ENCODE peak calls at places on chromosomes 5 and 9, in nine cellular contexts. D is right cardiac atrium; Z is RCC 7860; B is ecto neural progenitor cell; A is HEK293T; T is omental fat pad; U is colonic mucosa; W is naive thymus-derived CD8-positive, alpha-beta T cell; O is stimulated activated CD4-positive, alpha-beta T cell treated with anti-CD3 and anti-CD28 coated beads, Interleukin-15, amount 100 ng/mL, for 1 hour. M is an unnamed sample.

GRCh38 chr5:79759436-79759835 is 69.8 kb downstream of the CMYA5 start:
- DNase-seq in D (no peak), Z (no peak), B (no peak), A (no peak), T (no peak), U (no peak), W (no peak), O (no peak), M (peak)

GRCh38 chr5:11182441-11183080 is 421.5 kb upstream of the DAP start:
- DNase-seq in D (no peak), Z (peak), B (no peak), A (peak), T (no peak), U (no peak), W (no peak), O (no peak), M (no peak)

GRCh38 chr9:116390306-116391228 is 237.0 kb downstream of the PAPPA start:
- DNase-seq in D (no peak), Z (no peak), B (no peak), A (no peak), T (no peak), U (no peak), W (no peak), O (no peak), M (no peak)

GRCh38 chr9:109901191-109901590 is 121.2 kb downstream of the PALM2AKAP2 start:
- DNase-seq in D (no peak), Z (no peak), B (no peak), A (no peak), T (no peak), U (no peak), W (no peak), O (no peak), M (no peak)

GRCh38 chr9:128840524-128840923 is 10.9 kb upstream of the SPOUT1 start:
- DNase-seq in D (no peak), Z (no peak), B (no peak), A (no peak), T (no peak), U (no peak), W (no peak), O (no peak), M (no peak)

GRCh38 chr5:74017786-74018211 is 391.8 kb downstream of the ARHGEF28 start:
- DNase-seq in D (peak), Z (peak), B (no peak), A (peak), T (no peak), U (no peak), W (no peak), O (no peak), M (peak)

GRCh38 chr5:6829150-6829784 is 116.0 kb downstream of the TENT4A start:
- DNase-seq in D (no peak), Z (no peak), B (no peak), A (no peak), T (no peak), U (no peak), W (no peak), O (peak), M (peak)

GRCh38 chr9:85404911-85405580 is 336.7 kb downstream of the AGTPBP1 start:
- DNase-seq in D (no peak), Z (no peak), B (no peak), A (no peak), T (no peak), U (no peak), W (no peak), O (no peak), M (no peak)

GRCh38 chr5:91110709-91111108 is 272.4 kb downstream of the ARRDC3 start:
- DNase-seq in D (no peak), Z (no peak), B (no peak), A (no peak), T (no peak), U (no peak), W (no peak), O (no peak), M (no peak)

GRCh38 chr9:137114220-137114612 is 317 bp downstream of the DPP7 start:
- DNase-seq in D (peak), Z (no peak), B (no peak), A (no peak), T (no peak), U (no peak), W (no peak), O (no peak), M (no peak)

GRCh38 chr5:80008945-80009344 is 17.9 kb upstream of the MTX3 start:
- DNase-seq in D (no peak), Z (no peak), B (no peak), A (no peak), T (no peak), U (no peak), W (no peak), O (no peak), M (no peak)

GRCh38 chr5:2748841-2749513 is 2.5 kb downstream of the IRX2 start:
- DNase-seq in D (no peak), Z (no peak), B (peak), A (no peak), T (no peak), U (no peak), W (no peak), O (no peak), M (no peak)

GRCh38 chr5:54177058-54177457 is 133.3 kb downstream of the ARL15 start:
- DNase-seq in D (no peak), Z (no peak), B (no peak), A (no peak), T (no peak), U (no peak), W (no peak), O (no peak), M (no peak)

GRCh38 chr9:136055715-136056545 is 39.2 kb downstream of the NACC2 start:
- DNase-seq in D (no peak), Z (no peak), B (no peak), A (no peak), T (no peak), U (no peak), W (no peak), O (no peak), M (no peak)

GRCh38 chr5:141623197-141623596 is 4.4 kb upstream of the DIAPH1 start:
- DNase-seq in D (no peak), Z (no peak), B (no peak), A (no peak), T (no peak), U (no peak), W (no peak), O (no peak), M (no peak)

GRCh38 chr9:130276121-130276520 is 10.6 kb downstream of the HMCN2 start:
- DNase-seq in D (no peak), Z (peak), B (no peak), A (no peak), T (no peak), U (no peak), W (no peak), O (no peak), M (no peak)

GRCh38 chr5:163261647-163262269 is 175.6 kb upstream of the CCNG1 start:
- DNase-seq in D (no peak), Z (no peak), B (no peak), A (no peak), T (no peak), U (no peak), W (no peak), O (no peak), M (no peak)

GRCh38 chr5:122844916-122845252 is 529 bp upstream of the SNX24 start:
- DNase-seq in D (no peak), Z (no peak), B (no peak), A (no peak), T (no peak), U (no peak), W (no peak), O (no peak), M (no peak)

GRCh38 chr5:157050050-157050449 is 8.9 kb downstream of the HAVCR1 start:
- DNase-seq in D (no peak), Z (no peak), B (no peak), A (no peak), T (no peak), U (no peak), W (no peak), O (no peak), M (no peak)

GRCh38 chr9:69035438-69036316 is at the start of gene FXN:
- DNase-seq in D (peak), Z (peak), B (peak), A (peak), T (peak), U (peak), W (peak), O (peak), M (peak)

GRCh38 chr5:61790678-61791077 is 458.6 kb downstream of the ZSWIM6 start:
- DNase-seq in D (no peak), Z (no peak), B (no peak), A (no peak), T (no peak), U (peak), W (no peak), O (no peak), M (no peak)

GRCh38 chr5:115460476-115460875 is 84.1 kb downstream of the FEM1C start:
- DNase-seq in D (peak), Z (peak), B (no peak), A (no peak), T (no peak), U (no peak), W (no peak), O (no peak), M (no peak)

GRCh38 chr9:95819636-95820035 is 55.9 kb upstream of the ERCC6L2 start:
- DNase-seq in D (no peak), Z (peak), B (no peak), A (no peak), T (no peak), U (no peak), W (no peak), O (no peak), M (no peak)

GRCh38 chr9:113787871-113788270 is 88.2 kb upstream of the ZNF618 start:
- DNase-seq in D (no peak), Z (no peak), B (peak), A (no peak), T (no peak), U (no peak), W (no peak), O (no peak), M (no peak)

GRCh38 chr5:59107692-59108091 is 524.8 kb downstream of the RAB3C start:
- DNase-seq in D (no peak), Z (peak), B (no peak), A (no peak), T (no peak), U (no peak), W (no peak), O (no peak), M (no peak)

GRCh38 chr9:134139081-134139480 is 3.2 kb downstream of the WDR5 start:
- DNase-seq in D (no peak), Z (no peak), B (no peak), A (no peak), T (no peak), U (no peak), W (no peak), O (no peak), M (peak)

GRCh38 chr9:125989524-125990180 is 242.5 kb downstream of the PBX3 start:
- DNase-seq in D (no peak), Z (no peak), B (no peak), A (no peak), T (no peak), U (no peak), W (no peak), O (no peak), M (no peak)

GRCh38 chr5:7578056-7578455 is 182.1 kb downstream of the ADCY2 start:
- DNase-seq in D (no peak), Z (no peak), B (no peak), A (no peak), T (no peak), U (no peak), W (no peak), O (no peak), M (no peak)

GRCh38 chr9:131892162-131892707 is 152.4 kb upstream of the RAPGEF1 start:
- DNase-seq in D (no peak), Z (no peak), B (no peak), A (no peak), T (no peak), U (no peak), W (no peak), O (no peak), M (no peak)

GRCh38 chr5:174559141-174559540 is 165.2 kb upstream of the MSX2 start:
- DNase-seq in D (no peak), Z (no peak), B (no peak), A (no peak), T (no peak), U (no peak), W (no peak), O (no peak), M (no peak)

GRCh38 chr5:96655506-96655905 is 6.7 kb upstream of the CAST start:
- DNase-seq in D (no peak), Z (no peak), B (no peak), A (no peak), T (no peak), U (no peak), W (no peak), O (no peak), M (no peak)

M was measured in occipital lobe.